ENCODE peak calls at places on chromosomes 13 and 19, in nine cellular contexts. N is CD8-positive, alpha-beta T cell; L is pancreas; G is AG09309; W is aorta; T is bronchial epithelial cell; B is cardiac muscle cell; R is epithelial cell of esophagus; U is Caco-2. P is an unnamed sample.

GRCh38 chr19:16363133-16363851 is 38.7 kb downstream of the KLF2 start:
- DNase-seq in L (peak), B (no peak), W (no peak), N (no peak), G (no peak), U (no peak), T (peak), R (peak), P (no peak)

GRCh38 chr13:46934749-46935148 is 37.9 kb upstream of the HTR2A start:
- DNase-seq in L (no peak), R (peak), U (no peak), B (no peak), T (peak), W (no peak), N (no peak), G (no peak), P (no peak)

GRCh38 chr19:572891-573825 is 762 bp downstream of the BSG start:
- DNase-seq in T (peak), R (peak), B (peak), G (no peak), W (peak), L (peak), U (no peak), N (no peak), P (no peak)

GRCh38 chr19:40592170-40592569 is 9.0 kb upstream of the LTBP4 start:
- DNase-seq in T (peak), U (no peak), L (no peak), R (peak), W (no peak), G (no peak), N (no peak), B (peak), P (no peak)

GRCh38 chr13:44220948-44221347 is 152.7 kb upstream of the SERP2 start:
- DNase-seq in U (no peak), G (no peak), W (no peak), R (peak), N (no peak), T (peak), B (no peak), L (no peak), P (no peak)

GRCh38 chr13:21579754-21580316 is 24.1 kb downstream of the MICU2 start:
- DNase-seq in N (no peak), R (no peak), T (no peak), G (no peak), B (no peak), U (no peak), L (no peak), W (no peak), P (no peak)

GRCh38 chr13:64591981-64592380 is 2638.2 kb downstream of the PCDH9 start:
- DNase-seq in R (peak), T (peak), L (no peak), U (no peak), N (no peak), W (no peak), G (no peak), B (peak), P (no peak)

GRCh38 chr13:26989261-26990007 is 182.2 kb downstream of the USP12 start:
- DNase-seq in T (no peak), G (no peak), W (no peak), U (no peak), N (no peak), R (no peak), L (no peak), B (no peak), P (no peak)

GRCh38 chr13:28716511-28716910 is 2.3 kb downstream of the SLC46A3 start:
- DNase-seq in R (peak), B (peak), G (peak), W (no peak), L (no peak), U (no peak), T (peak), N (no peak), P (no peak)

GRCh38 chr13:21405309-21405708 is 53.8 kb downstream of the ZDHHC20 start:
- DNase-seq in W (no peak), B (no peak), U (no peak), T (peak), L (no peak), G (no peak), R (peak), N (no peak), P (no peak)

GRCh38 chr13:49627831-49628652 is at the start of gene ARL11:
- DNase-seq in W (peak), N (peak), U (peak), L (no peak), R (peak), B (no peak), T (peak), G (no peak), P (no peak)

GRCh38 chr13:112062619-112063308 is 4.2 kb upstream of the SOX1 start:
- DNase-seq in G (no peak), R (no peak), B (no peak), U (no peak), N (no peak), L (no peak), W (no peak), T (no peak), P (no peak)

GRCh38 chr19:21109116-21109515 is 27.1 kb downstream of the ZNF714 start:
- DNase-seq in T (peak), N (no peak), R (peak), U (no peak), G (no peak), W (no peak), B (peak), L (no peak), P (no peak)

GRCh38 chr13:61695147-61695546 is 279.5 kb upstream of the PCDH20 start:
- DNase-seq in G (no peak), L (no peak), N (no peak), B (no peak), R (peak), W (no peak), T (peak), U (no peak), P (no peak)

GRCh38 chr13:67008075-67008668 is 222.0 kb downstream of the PCDH9 start:
- DNase-seq in T (no peak), B (no peak), U (no peak), W (no peak), R (no peak), N (no peak), L (no peak), G (no peak), P (no peak)

GRCh38 chr13:26446751-26447150 is 110.7 kb upstream of the WASF3 start:
- DNase-seq in G (no peak), R (peak), U (no peak), B (no peak), N (no peak), W (no peak), L (no peak), T (no peak), P (no peak)

GRCh38 chr13:99313473-99313872 is 6.3 kb upstream of the GPR183 start:
- DNase-seq in B (peak), U (no peak), R (no peak), T (no peak), L (no peak), N (no peak), W (no peak), G (no peak), P (no peak)

GRCh38 chr19:17953316-17953801 is 13.5 kb upstream of the KCNN1 start:
- DNase-seq in U (no peak), T (no peak), N (no peak), B (no peak), W (no peak), R (no peak), L (no peak), G (no peak), P (no peak)
- H3K4me3 ChIP-seq in U (no peak), T (no peak), N (no peak), B (no peak), W (no peak), R (no peak), L (no peak), G (no peak), P (no peak)

GRCh38 chr19:45782820-45783785 is 813 bp upstream of the DMPK start:
- DNase-seq in L (no peak), R (peak), T (no peak), B (peak), W (peak), U (no peak), N (no peak), G (peak), P (no peak)
- H3K4me3 ChIP-seq in L (no peak), R (no peak), T (no peak), B (peak), W (peak), U (no peak), N (no peak), G (peak), P (no peak)

DNA sequence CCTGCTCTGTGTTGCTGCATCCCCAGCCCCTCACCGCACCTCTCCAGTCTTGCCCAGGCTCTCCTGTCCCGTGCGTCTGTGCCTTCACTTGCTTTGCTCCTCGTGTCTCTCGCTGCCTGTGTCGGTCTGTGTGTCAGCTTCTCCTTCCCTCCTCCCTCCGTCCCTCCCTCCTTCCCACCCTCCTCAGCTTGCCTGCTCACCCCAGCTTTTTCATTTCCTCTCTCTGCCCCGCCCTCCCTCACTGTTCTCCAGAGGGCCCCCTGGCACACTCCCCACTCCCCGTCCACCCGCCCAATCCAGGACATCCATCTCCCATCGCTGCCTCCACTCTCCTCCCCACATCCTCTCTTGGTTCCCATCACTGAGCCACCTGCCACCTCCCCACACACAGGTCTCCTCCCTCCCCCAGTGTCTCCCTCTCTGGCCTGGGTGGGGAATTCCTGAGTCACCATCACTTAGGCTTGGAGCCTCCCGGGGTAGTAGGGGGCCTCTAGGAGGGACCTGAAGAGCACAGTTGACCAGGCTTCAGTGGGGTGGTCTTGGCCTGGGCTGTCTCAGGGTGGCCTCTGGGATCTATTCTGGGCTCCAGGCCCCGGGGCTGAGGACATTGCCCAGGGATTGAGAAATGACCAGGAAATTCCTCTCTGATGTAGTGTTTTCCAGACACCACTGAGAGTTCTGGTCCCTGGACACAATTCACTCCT is at the start of gene PTGIR:
- DNase-seq in G (no peak), L (no peak), W (peak), T (peak), N (no peak), R (peak), B (peak), U (no peak), P (no peak)
- H3K4me3 ChIP-seq in G (peak), L (peak), W (peak), T (no peak), N (no peak), R (no peak), B (no peak), U (no peak), P (no peak)

GRCh38 chr19:49488046-49488862 is 846 bp downstream of the RPL13A start:
- DNase-seq in G (no peak), N (no peak), L (no peak), U (no peak), W (no peak), B (no peak), R (no peak), T (no peak), P (no peak)

GRCh38 chr19:49491030-49491803 is 3.8 kb downstream of the RPL13A start:
- DNase-seq in N (no peak), W (no peak), B (no peak), L (no peak), U (no peak), T (no peak), R (no peak), G (no peak), P (no peak)

GRCh38 chr19:49490287-49491029 is 3.0 kb downstream of the RPL13A start:
- DNase-seq in T (no peak), W (no peak), L (no peak), G (no peak), N (no peak), B (no peak), R (no peak), U (no peak), P (no peak)

GRCh38 chr19:49488863-49489537 is 1.6 kb downstream of the RPL13A start:
- DNase-seq in W (no peak), R (no peak), T (no peak), N (no peak), G (no peak), B (no peak), L (no peak), U (no peak), P (no peak)

DNA sequence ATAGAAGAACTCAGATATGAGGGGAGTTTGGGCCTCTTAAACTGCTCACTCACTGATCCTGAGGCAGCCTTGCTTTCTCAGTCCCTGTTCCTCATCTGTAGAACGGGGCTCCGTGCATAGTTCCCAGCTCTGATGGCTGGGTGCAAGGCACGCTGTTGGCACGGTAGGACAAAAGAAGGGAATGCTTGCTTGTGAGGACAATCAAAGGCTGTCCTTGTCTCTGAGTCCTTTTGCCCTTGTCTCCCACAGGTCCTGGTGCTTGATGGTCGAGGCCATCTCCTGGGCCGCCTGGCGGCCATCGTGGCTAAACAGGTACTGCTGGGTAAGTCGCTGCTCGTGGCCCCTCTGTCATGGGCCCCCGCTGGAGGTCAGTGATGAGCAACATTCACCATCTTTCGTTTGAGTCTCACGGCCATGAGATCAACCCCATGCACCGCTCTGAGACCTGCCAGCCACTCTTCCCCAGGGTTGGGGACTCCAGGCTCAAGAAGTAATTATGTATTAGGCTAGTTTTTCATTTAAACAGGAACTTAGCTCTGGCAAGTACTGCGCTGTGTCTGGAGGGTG is 2.3 kb downstream of the RPL13A start:
- DNase-seq in N (no peak), G (no peak), W (no peak), T (no peak), L (no peak), U (no peak), R (no peak), B (no peak), P (no peak)
- H3K4me3 ChIP-seq in N (peak), G (peak), W (no peak), T (no peak), L (peak), U (peak), R (peak), B (peak), P (no peak)